ENCODE peak calls at places on chromosomes 12 and 14, in six cellular contexts. One of them, this sample, is unnamed.

GRCh38 chr12:14836336-14837210 is 6.8 kb downstream of the ART4 start:
- DNase-seq in HS-27A: peak
- DNase-seq in GM12864: no peak
- DNase-seq in occipital lobe: no peak
- DNase-seq in stimulated activated CD4-positive, alpha-beta T cell treated with anti-CD3 and anti-CD28 coated beads, Interleukin-12 subunit alpha, Interleukin-12 subunit beta, amount 100 ng/mL, for 4 hours: no peak
- DNase-seq in GM04504: no peak
- DNase-seq in this sample: no peak

GRCh38 chr12:53232641-53233538 is 881 bp upstream of the RARG start:
- DNase-seq in HS-27A: no peak
- DNase-seq in GM12864: no peak
- DNase-seq in occipital lobe: peak
- DNase-seq in stimulated activated CD4-positive, alpha-beta T cell treated with anti-CD3 and anti-CD28 coated beads, Interleukin-12 subunit alpha, Interleukin-12 subunit beta, amount 100 ng/mL, for 4 hours: no peak
- DNase-seq in GM04504: no peak
- DNase-seq in this sample: peak

GRCh38 chr12:63919758-63920157 is 75.3 kb downstream of the SRGAP1 start:
- DNase-seq in HS-27A: peak
- DNase-seq in GM12864: no peak
- DNase-seq in occipital lobe: no peak
- DNase-seq in stimulated activated CD4-positive, alpha-beta T cell treated with anti-CD3 and anti-CD28 coated beads, Interleukin-12 subunit alpha, Interleukin-12 subunit beta, amount 100 ng/mL, for 4 hours: no peak
- DNase-seq in GM04504: no peak
- DNase-seq in this sample: no peak

GRCh38 chr12:53336137-53336785 is at the start of gene SP7:
- DNase-seq in HS-27A: no peak
- DNase-seq in GM12864: no peak
- DNase-seq in occipital lobe: no peak
- DNase-seq in stimulated activated CD4-positive, alpha-beta T cell treated with anti-CD3 and anti-CD28 coated beads, Interleukin-12 subunit alpha, Interleukin-12 subunit beta, amount 100 ng/mL, for 4 hours: no peak
- DNase-seq in GM04504: no peak
- DNase-seq in this sample: no peak

GRCh38 chr12:100554608-100555077 is 18.8 kb upstream of the GAS2L3 start:
- DNase-seq in HS-27A: peak
- DNase-seq in GM12864: peak
- DNase-seq in occipital lobe: no peak
- DNase-seq in stimulated activated CD4-positive, alpha-beta T cell treated with anti-CD3 and anti-CD28 coated beads, Interleukin-12 subunit alpha, Interleukin-12 subunit beta, amount 100 ng/mL, for 4 hours: no peak
- DNase-seq in GM04504: peak
- DNase-seq in this sample: peak

GRCh38 chr12:50070314-50071060 is 13.1 kb downstream of the ASIC1 start:
- DNase-seq in HS-27A: peak
- DNase-seq in GM12864: no peak
- DNase-seq in occipital lobe: peak
- DNase-seq in stimulated activated CD4-positive, alpha-beta T cell treated with anti-CD3 and anti-CD28 coated beads, Interleukin-12 subunit alpha, Interleukin-12 subunit beta, amount 100 ng/mL, for 4 hours: peak
- DNase-seq in GM04504: no peak
- DNase-seq in this sample: peak

GRCh38 chr14:64758711-64759554 is 54.7 kb downstream of the PLEKHG3 start:
- DNase-seq in HS-27A: peak
- DNase-seq in GM12864: no peak
- DNase-seq in occipital lobe: no peak
- DNase-seq in stimulated activated CD4-positive, alpha-beta T cell treated with anti-CD3 and anti-CD28 coated beads, Interleukin-12 subunit alpha, Interleukin-12 subunit beta, amount 100 ng/mL, for 4 hours: no peak
- DNase-seq in GM04504: peak
- DNase-seq in this sample: peak

GRCh38 chr12:8860165-8860961 is 37.9 kb downstream of the A2ML1 start:
- DNase-seq in HS-27A: no peak
- DNase-seq in GM12864: peak
- DNase-seq in occipital lobe: no peak
- DNase-seq in stimulated activated CD4-positive, alpha-beta T cell treated with anti-CD3 and anti-CD28 coated beads, Interleukin-12 subunit alpha, Interleukin-12 subunit beta, amount 100 ng/mL, for 4 hours: peak
- DNase-seq in GM04504: no peak
- DNase-seq in this sample: peak

GRCh38 chr12:46858368-46858767 is 32.6 kb upstream of the SLC38A4 start:
- DNase-seq in HS-27A: no peak
- DNase-seq in GM12864: no peak
- DNase-seq in occipital lobe: no peak
- DNase-seq in stimulated activated CD4-positive, alpha-beta T cell treated with anti-CD3 and anti-CD28 coated beads, Interleukin-12 subunit alpha, Interleukin-12 subunit beta, amount 100 ng/mL, for 4 hours: no peak
- DNase-seq in GM04504: no peak
- DNase-seq in this sample: peak

GRCh38 chr14:68939893-68940613 is 39.0 kb downstream of the ACTN1 start:
- DNase-seq in HS-27A: peak
- DNase-seq in GM12864: no peak
- DNase-seq in occipital lobe: no peak
- DNase-seq in stimulated activated CD4-positive, alpha-beta T cell treated with anti-CD3 and anti-CD28 coated beads, Interleukin-12 subunit alpha, Interleukin-12 subunit beta, amount 100 ng/mL, for 4 hours: no peak
- DNase-seq in GM04504: peak
- DNase-seq in this sample: peak

GRCh38 chr12:130480231-130480630 is 142.5 kb downstream of the PIWIL1 start:
- DNase-seq in HS-27A: no peak
- DNase-seq in GM12864: no peak
- DNase-seq in occipital lobe: no peak
- DNase-seq in stimulated activated CD4-positive, alpha-beta T cell treated with anti-CD3 and anti-CD28 coated beads, Interleukin-12 subunit alpha, Interleukin-12 subunit beta, amount 100 ng/mL, for 4 hours: no peak
- DNase-seq in GM04504: no peak
- DNase-seq in this sample: no peak

GRCh38 chr12:61810486-61810885 is 449.7 kb upstream of the USP15 start:
- DNase-seq in HS-27A: no peak
- DNase-seq in GM12864: no peak
- DNase-seq in occipital lobe: no peak
- DNase-seq in stimulated activated CD4-positive, alpha-beta T cell treated with anti-CD3 and anti-CD28 coated beads, Interleukin-12 subunit alpha, Interleukin-12 subunit beta, amount 100 ng/mL, for 4 hours: no peak
- DNase-seq in GM04504: no peak
- DNase-seq in this sample: peak

GRCh38 chr12:67827820-67828383 is 161.3 kb upstream of the IFNG-AS1 start:
- DNase-seq in HS-27A: peak
- DNase-seq in GM12864: peak
- DNase-seq in occipital lobe: peak
- DNase-seq in stimulated activated CD4-positive, alpha-beta T cell treated with anti-CD3 and anti-CD28 coated beads, Interleukin-12 subunit alpha, Interleukin-12 subunit beta, amount 100 ng/mL, for 4 hours: peak
- DNase-seq in GM04504: peak
- DNase-seq in this sample: peak

GRCh38 chr14:75602527-75602926 is 24.1 kb downstream of the FLVCR2 start:
- DNase-seq in HS-27A: no peak
- DNase-seq in GM12864: no peak
- DNase-seq in occipital lobe: no peak
- DNase-seq in stimulated activated CD4-positive, alpha-beta T cell treated with anti-CD3 and anti-CD28 coated beads, Interleukin-12 subunit alpha, Interleukin-12 subunit beta, amount 100 ng/mL, for 4 hours: no peak
- DNase-seq in GM04504: no peak
- DNase-seq in this sample: no peak

GRCh38 chr14:71372411-71372838 is 465.2 kb downstream of the PCNX1 start:
- DNase-seq in HS-27A: peak
- DNase-seq in GM12864: no peak
- DNase-seq in occipital lobe: no peak
- DNase-seq in stimulated activated CD4-positive, alpha-beta T cell treated with anti-CD3 and anti-CD28 coated beads, Interleukin-12 subunit alpha, Interleukin-12 subunit beta, amount 100 ng/mL, for 4 hours: no peak
- DNase-seq in GM04504: peak
- DNase-seq in this sample: no peak

GRCh38 chr12:29066061-29066588 is 83.0 kb upstream of the FAR2 start:
- DNase-seq in HS-27A: peak
- DNase-seq in GM12864: no peak
- DNase-seq in occipital lobe: peak
- DNase-seq in stimulated activated CD4-positive, alpha-beta T cell treated with anti-CD3 and anti-CD28 coated beads, Interleukin-12 subunit alpha, Interleukin-12 subunit beta, amount 100 ng/mL, for 4 hours: no peak
- DNase-seq in GM04504: no peak
- DNase-seq in this sample: no peak

GRCh38 chr12:115232455-115233156 is 548.6 kb upstream of the TBX3 start:
- DNase-seq in HS-27A: no peak
- DNase-seq in GM12864: no peak
- DNase-seq in occipital lobe: no peak
- DNase-seq in stimulated activated CD4-positive, alpha-beta T cell treated with anti-CD3 and anti-CD28 coated beads, Interleukin-12 subunit alpha, Interleukin-12 subunit beta, amount 100 ng/mL, for 4 hours: no peak
- DNase-seq in GM04504: peak
- DNase-seq in this sample: no peak

GRCh38 chr14:20499108-20499507 is 6.2 kb upstream of the RNASE10 start:
- DNase-seq in HS-27A: no peak
- DNase-seq in GM12864: no peak
- DNase-seq in occipital lobe: no peak
- DNase-seq in stimulated activated CD4-positive, alpha-beta T cell treated with anti-CD3 and anti-CD28 coated beads, Interleukin-12 subunit alpha, Interleukin-12 subunit beta, amount 100 ng/mL, for 4 hours: no peak
- DNase-seq in GM04504: no peak
- DNase-seq in this sample: no peak

GRCh38 chr12:60522684-60523083 is 926.9 kb downstream of the SLC16A7 start:
- DNase-seq in HS-27A: no peak
- DNase-seq in GM12864: no peak
- DNase-seq in occipital lobe: no peak
- DNase-seq in stimulated activated CD4-positive, alpha-beta T cell treated with anti-CD3 and anti-CD28 coated beads, Interleukin-12 subunit alpha, Interleukin-12 subunit beta, amount 100 ng/mL, for 4 hours: no peak
- DNase-seq in GM04504: no peak
- DNase-seq in this sample: no peak

GRCh38 chr14:69475194-69475818 is 9.2 kb upstream of the PLEKHD1 start:
- DNase-seq in HS-27A: no peak
- DNase-seq in GM12864: no peak
- DNase-seq in occipital lobe: no peak
- DNase-seq in stimulated activated CD4-positive, alpha-beta T cell treated with anti-CD3 and anti-CD28 coated beads, Interleukin-12 subunit alpha, Interleukin-12 subunit beta, amount 100 ng/mL, for 4 hours: no peak
- DNase-seq in GM04504: no peak
- DNase-seq in this sample: peak

GRCh38 chr12:29306267-29306666 is 74.7 kb downstream of the ERGIC2 start:
- DNase-seq in HS-27A: no peak
- DNase-seq in GM12864: no peak
- DNase-seq in occipital lobe: no peak
- DNase-seq in stimulated activated CD4-positive, alpha-beta T cell treated with anti-CD3 and anti-CD28 coated beads, Interleukin-12 subunit alpha, Interleukin-12 subunit beta, amount 100 ng/mL, for 4 hours: no peak
- DNase-seq in GM04504: no peak
- DNase-seq in this sample: no peak

This sample was measured in SJCRH30.